ENCODE peak calls at places on chromosome 11, in six cellular contexts. I is IMR-90, U is HCT116, V is neural progenitor cell, C is fibroblast of lung, H is endothelial cell of umbilical vein. B is an unnamed sample. For H3K4me1, the result is how much of the 10 kb centered on the place peaks cover.

GRCh38 chr11:23124996-23125395 is 264.7 kb upstream of the CCDC179 start:
- DNase-seq in I (no peak), U (no peak), V (no peak), C (peak), H (peak), B (no peak)

GRCh38 chr11:46352063-46352841 is 5.0 kb downstream of the DGKZ start:
- DNase-seq in I (no peak), U (no peak), V (peak), C (no peak), H (peak), B (no peak)

GRCh38 chr11:69362315-69362714 is 68.4 kb downstream of the MYEOV start:
- DNase-seq in I (no peak), U (no peak), V (no peak), C (no peak), H (no peak), B (peak)

GRCh38 chr11:7671347-7671746 is 2.0 kb downstream of the CYB5R2 start:
- DNase-seq in I (no peak), U (no peak), V (no peak), C (no peak), H (no peak), B (no peak)

GRCh38 chr11:123628936-123629683 is 25.3 kb downstream of the SCN3B start:
- DNase-seq in I (peak), U (no peak), V (no peak), C (peak), H (peak), B (no peak)

GRCh38 chr11:74956387-74956786 is 7.3 kb downstream of the SPCS2 start:
- DNase-seq in I (no peak), U (no peak), V (no peak), C (no peak), H (no peak), B (no peak)

GRCh38 chr11:66259976-66260375 is 8.5 kb upstream of the RAB1B start:
- DNase-seq in I (no peak), U (no peak), V (no peak), C (no peak), H (no peak), B (no peak)

GRCh38 chr11:65780770-65781151 is at the start of gene AP5B1:
- DNase-seq in I (peak), U (no peak), V (peak), C (peak), H (peak), B (peak)

GRCh38 chr11:5967708-5968107 is 586 bp downstream of the OR56A5 start:
- DNase-seq in I (no peak), U (no peak), V (no peak), C (no peak), H (no peak), B (no peak)

GRCh38 chr11:120516461-120517389 is 5.2 kb downstream of the GRIK4 start:
- DNase-seq in I (no peak), U (no peak), V (peak), C (no peak), H (no peak), B (no peak)

GRCh38 chr11:62539238-62539925 is 7.2 kb downstream of the AHNAK start:
- DNase-seq in I (peak), U (no peak), V (peak), C (peak), H (peak), B (peak)

GRCh38 chr11:68751331-68751856 is at the start of gene TESMIN:
- DNase-seq in I (peak), U (peak), V (peak), C (peak), H (peak), B (peak)

GRCh38 chr11:42407379-42407778 is 904.4 kb upstream of the API5 start:
- DNase-seq in I (no peak), U (no peak), V (peak), C (peak), H (peak), B (no peak)

GRCh38 chr11:105000797-105001196 is 22.2 kb downstream of the CASP5 start:
- DNase-seq in I (no peak), U (peak), V (peak), C (no peak), H (peak), B (no peak)

GRCh38 chr11:128802358-128802981 is 64.6 kb downstream of the KCNJ1 start:
- DNase-seq in I (no peak), U (peak), V (peak), C (no peak), H (peak), B (no peak)

GRCh38 chr11:69382131-69383128 is 88.5 kb downstream of the MYEOV start:
- DNase-seq in I (no peak), U (peak), V (no peak), C (no peak), H (no peak), B (no peak)

GRCh38 chr11:12050911-12051667 is 42.7 kb upstream of the DKK3 start:
- DNase-seq in I (no peak), U (no peak), V (no peak), C (no peak), H (no peak), B (no peak)

GRCh38 chr11:61766353-61766841 is 14.0 kb downstream of the MYRF start:
- DNase-seq in I (peak), U (no peak), V (no peak), C (peak), H (no peak), B (no peak)

GRCh38 chr11:58796333-58797049 is 48.0 kb downstream of the GLYATL2 start:
- DNase-seq in I (no peak), U (no peak), V (no peak), C (no peak), H (no peak), B (no peak)

GRCh38 chr11:126079640-126080205 is 17.1 kb upstream of the CDON start:
- DNase-seq in I (no peak), U (no peak), V (peak), C (no peak), H (no peak), B (no peak)

GRCh38 chr11:85821636-85822035 is 10.7 kb upstream of the SYTL2 start:
- DNase-seq in I (peak), U (no peak), V (no peak), C (peak), H (no peak), B (peak)

GRCh38 chr11:103703437-103703836 is 333.0 kb upstream of the DDI1 start:
- DNase-seq in I (no peak), U (no peak), V (no peak), C (no peak), H (peak), B (no peak)

GRCh38 chr11:43905788-43906187 is 25.2 kb downstream of the ALKBH3 start:
- DNase-seq in I (peak), U (no peak), V (no peak), C (peak), H (peak), B (no peak)

GRCh38 chr11:6175440-6175839 is 5.3 kb upstream of the OR52B2 start:
- DNase-seq in I (no peak), U (no peak), V (no peak), C (no peak), H (no peak), B (no peak)

GRCh38 chr11:131923309-131923708 is 552.9 kb downstream of the NTM start:
- DNase-seq in I (peak), U (no peak), V (no peak), C (no peak), H (no peak), B (no peak)

GRCh38 chr11:46302866-46303265 is 25.4 kb downstream of the CREB3L1 start:
- DNase-seq in I (no peak), U (no peak), V (no peak), C (no peak), H (no peak), B (no peak)

GRCh38 chr11:4072668-4073285 is 21.8 kb upstream of the RRM1 start:
- DNase-seq in I (peak), U (peak), V (peak), C (peak), H (peak), B (peak)

GRCh38 chr11:65606876-65607613 is 7.0 kb downstream of the MAP3K11 start:
- DNase-seq in I (peak), U (peak), V (peak), C (peak), H (peak), B (peak)

GRCh38 chr11:70364745-70365535 is 33.4 kb upstream of the CTTN start:
- DNase-seq in I (no peak), U (no peak), V (no peak), C (no peak), H (no peak), B (no peak)

GRCh38 chr11:123159146-123159857 is 35.7 kb downstream of the CLMP start:
- DNase-seq in I (peak), U (no peak), V (no peak), C (peak), H (no peak), B (no peak)

GRCh38 chr11:113789675-113790320 is 10.2 kb downstream of the CLDN25 start:
- DNase-seq in I (no peak), U (no peak), V (no peak), C (no peak), H (no peak), B (no peak)

GRCh38 chr11:30706276-30706675 is 120.1 kb upstream of the MPPED2 start:
- DNase-seq in I (no peak), U (no peak), V (no peak), C (no peak), H (no peak), B (no peak)
- H3K4me1 ChIP-seq in I (under half), U (under half), V (under half), C (under half), H (under half), B (under half)

GRCh38 chr11:44947114-44947513 is 3.6 kb downstream of the TP53I11 start:
- DNase-seq in I (no peak), U (no peak), V (no peak), C (no peak), H (no peak), B (no peak)

GRCh38 chr11:44945639-44946038 is 5.0 kb downstream of the TP53I11 start:
- DNase-seq in I (no peak), U (no peak), V (no peak), C (no peak), H (peak), B (no peak)

GRCh38 chr11:44944853-44945235 is 5.8 kb downstream of the TP53I11 start:
- DNase-seq in I (no peak), U (no peak), V (peak), C (no peak), H (no peak), B (no peak)

GRCh38 chr11:44948155-44948554 is 2.5 kb downstream of the TP53I11 start:
- DNase-seq in I (no peak), U (no peak), V (no peak), C (no peak), H (no peak), B (no peak)

DNA sequence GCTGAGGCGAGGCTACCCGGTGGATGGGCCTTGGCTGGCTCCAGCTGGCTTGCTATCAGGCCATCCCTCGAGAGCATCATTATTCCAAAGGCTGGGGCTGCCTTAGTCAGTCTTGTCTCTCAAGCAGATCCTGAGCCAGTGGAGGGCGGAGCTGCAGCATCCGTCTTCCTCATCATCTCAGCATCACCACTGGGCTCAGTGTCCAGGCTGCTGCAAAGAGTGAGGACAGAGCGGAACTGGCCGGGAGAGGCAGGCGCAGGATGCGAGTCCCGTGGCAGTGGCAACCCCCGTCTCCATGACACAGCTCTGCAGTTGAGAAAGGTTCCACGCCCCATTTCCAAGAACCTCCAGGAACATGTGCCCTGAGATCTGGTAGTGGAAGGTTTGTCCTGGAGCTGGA is 4.4 kb downstream of the TP53I11 start:
- DNase-seq in I (no peak), U (no peak), V (no peak), C (no peak), H (no peak), B (peak)
- H3K9ac ChIP-seq in I (no peak), U (no peak), V (no peak), C (no peak), H (no peak), B (peak)

GRCh38 chr11:19953342-19953741 is 206.9 kb downstream of the DBX1 start:
- DNase-seq in I (peak), U (no peak), V (peak), C (peak), H (peak), B (no peak)
- H3K27ac ChIP-seq in I (no peak), U (no peak), V (no peak), C (peak), H (peak), B (no peak)

GRCh38 chr11:2380396-2380795 is 3.3 kb downstream of the CD81 start:
- DNase-seq in I (no peak), U (no peak), V (no peak), C (no peak), H (no peak), B (no peak)
- H3K4me1 ChIP-seq in I (under half), U (half or more), V (under half), C (under half), H (under half), B (under half)

GRCh38 chr11:1281326-1281973 is 28.0 kb downstream of the TOLLIP start:
- DNase-seq in I (no peak), U (no peak), V (no peak), C (peak), H (no peak), B (no peak)

GRCh38 chr11:1280116-1281035 is 29.1 kb downstream of the TOLLIP start:
- DNase-seq in I (no peak), U (no peak), V (no peak), C (no peak), H (no peak), B (no peak)

GRCh38 chr11:1277936-1278512 is 31.4 kb downstream of the TOLLIP start:
- DNase-seq in I (no peak), U (no peak), V (no peak), C (no peak), H (no peak), B (no peak)

GRCh38 chr11:1278766-1279673 is 30.4 kb downstream of the TOLLIP start:
- DNase-seq in I (no peak), U (no peak), V (no peak), C (no peak), H (no peak), B (no peak)

GRCh38 chr11:1279674-1280055 is 29.8 kb downstream of the TOLLIP start:
- DNase-seq in I (no peak), U (no peak), V (no peak), C (no peak), H (no peak), B (no peak)
- H3K9ac ChIP-seq in I (no peak), U (no peak), V (no peak), C (no peak), H (no peak), B (no peak)

GRCh38 chr11:72775288-72776110 is 18.3 kb downstream of the STARD10 start:
- DNase-seq in I (no peak), U (no peak), V (no peak), C (no peak), H (no peak), B (peak)

GRCh38 chr11:72774499-72774898 is 19.3 kb downstream of the STARD10 start:
- DNase-seq in I (no peak), U (no peak), V (no peak), C (no peak), H (no peak), B (peak)

GRCh38 chr11:72772059-72772458 is 19.9 kb upstream of the ARAP1 start:
- DNase-seq in I (no peak), U (no peak), V (no peak), C (no peak), H (no peak), B (no peak)

GRCh38 chr11:72773291-72773690 is 20.6 kb downstream of the STARD10 start:
- DNase-seq in I (peak), U (no peak), V (no peak), C (peak), H (peak), B (no peak)

DNA sequence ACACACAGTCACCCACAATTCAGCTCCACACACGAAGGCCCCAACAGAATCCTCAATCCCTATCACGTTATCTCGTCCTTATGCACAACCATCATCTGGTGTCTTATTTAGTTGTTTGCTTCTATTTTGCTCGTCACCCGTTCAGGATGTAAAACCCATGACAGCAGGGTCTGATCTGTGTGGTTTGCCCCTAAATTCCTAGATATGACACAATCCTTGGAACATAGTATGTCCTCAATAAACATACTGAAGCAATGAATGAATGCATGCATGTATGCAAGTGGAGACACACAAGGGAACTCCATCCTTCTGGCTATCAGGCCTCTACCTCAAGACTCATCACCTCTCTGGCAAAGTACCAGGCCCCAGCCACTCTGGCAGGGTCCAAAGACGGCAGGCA is 20.2 kb downstream of the STARD10 start:
- DNase-seq in I (peak), U (no peak), V (no peak), C (peak), H (no peak), B (no peak)
- H3K27ac ChIP-seq in I (peak), U (no peak), V (no peak), C (peak), H (no peak), B (no peak)

B was measured in colonic mucosa.